ENCODE peak calls at places on chromosomes 13 and 19, in five cellular contexts. One of them, this sample, is unnamed. For H3K4me1, the result is how much of the 10 kb centered on the place peaks cover.

GRCh38 chr13:42924290-42924803 is 67.7 kb downstream of the EPSTI1 start:
- DNase-seq in effector memory CD4-positive, alpha-beta T cell: no peak
- DNase-seq in psoas muscle: no peak
- DNase-seq in ascending aorta: no peak
- DNase-seq in uterus: no peak
- DNase-seq in this sample: no peak

GRCh38 chr19:34676697-34677385 is at the start of gene SCGB2B2:
- DNase-seq in effector memory CD4-positive, alpha-beta T cell: no peak
- DNase-seq in psoas muscle: no peak
- DNase-seq in ascending aorta: peak
- DNase-seq in uterus: no peak
- DNase-seq in this sample: peak

GRCh38 chr13:113532156-113532806 is 41.8 kb upstream of the DCUN1D2 start:
- DNase-seq in effector memory CD4-positive, alpha-beta T cell: no peak
- DNase-seq in psoas muscle: no peak
- DNase-seq in ascending aorta: peak
- DNase-seq in uterus: no peak
- DNase-seq in this sample: no peak

GRCh38 chr19:45498411-45499195 is at the start of gene PPM1N:
- DNase-seq in effector memory CD4-positive, alpha-beta T cell: peak
- DNase-seq in psoas muscle: no peak
- DNase-seq in ascending aorta: no peak
- DNase-seq in uterus: no peak
- DNase-seq in this sample: peak

GRCh38 chr13:111327701-111328100 is 7.3 kb downstream of the TEX29 start:
- DNase-seq in effector memory CD4-positive, alpha-beta T cell: no peak
- DNase-seq in psoas muscle: no peak
- DNase-seq in ascending aorta: peak
- DNase-seq in uterus: no peak
- DNase-seq in this sample: no peak

GRCh38 chr13:73717632-73718031 is 416.6 kb downstream of the KLF12 start:
- DNase-seq in effector memory CD4-positive, alpha-beta T cell: no peak
- DNase-seq in psoas muscle: no peak
- DNase-seq in ascending aorta: no peak
- DNase-seq in uterus: no peak
- DNase-seq in this sample: no peak

GRCh38 chr13:101398191-101398590 is 18.1 kb downstream of the NALCN start:
- DNase-seq in effector memory CD4-positive, alpha-beta T cell: no peak
- DNase-seq in psoas muscle: no peak
- DNase-seq in ascending aorta: no peak
- DNase-seq in uterus: no peak
- DNase-seq in this sample: no peak

GRCh38 chr13:50124536-50125305 is 109.5 kb downstream of the KCNRG start:
- DNase-seq in effector memory CD4-positive, alpha-beta T cell: peak
- DNase-seq in psoas muscle: peak
- DNase-seq in ascending aorta: peak
- DNase-seq in uterus: peak
- DNase-seq in this sample: peak

GRCh38 chr19:10155834-10156233 is 36.1 kb upstream of the EIF3G start:
- DNase-seq in effector memory CD4-positive, alpha-beta T cell: no peak
- DNase-seq in psoas muscle: no peak
- DNase-seq in ascending aorta: no peak
- DNase-seq in uterus: no peak
- DNase-seq in this sample: no peak

GRCh38 chr19:459724-460511 is 915 bp downstream of the SHC2 start:
- DNase-seq in effector memory CD4-positive, alpha-beta T cell: no peak
- DNase-seq in psoas muscle: peak
- DNase-seq in ascending aorta: no peak
- DNase-seq in uterus: peak
- DNase-seq in this sample: peak

GRCh38 chr19:38806371-38806770 is 6.4 kb downstream of the LGALS4 start:
- DNase-seq in effector memory CD4-positive, alpha-beta T cell: no peak
- DNase-seq in psoas muscle: no peak
- DNase-seq in ascending aorta: no peak
- DNase-seq in uterus: no peak
- DNase-seq in this sample: no peak

GRCh38 chr13:69389899-69390298 is 717.7 kb upstream of the ATXN8OS start:
- DNase-seq in effector memory CD4-positive, alpha-beta T cell: no peak
- DNase-seq in psoas muscle: no peak
- DNase-seq in ascending aorta: no peak
- DNase-seq in uterus: no peak
- DNase-seq in this sample: no peak

GRCh38 chr19:36796714-36796999 is 24.1 kb upstream of the ZNF850 start:
- DNase-seq in effector memory CD4-positive, alpha-beta T cell: no peak
- DNase-seq in psoas muscle: no peak
- DNase-seq in ascending aorta: no peak
- DNase-seq in uterus: no peak
- DNase-seq in this sample: peak

GRCh38 chr19:38424272-38424671 is 1.7 kb downstream of the RASGRP4 start:
- DNase-seq in effector memory CD4-positive, alpha-beta T cell: no peak
- DNase-seq in psoas muscle: no peak
- DNase-seq in ascending aorta: no peak
- DNase-seq in uterus: no peak
- DNase-seq in this sample: no peak

GRCh38 chr13:113002206-113002821 is 33.3 kb downstream of the MCF2L start:
- DNase-seq in effector memory CD4-positive, alpha-beta T cell: no peak
- DNase-seq in psoas muscle: no peak
- DNase-seq in ascending aorta: no peak
- DNase-seq in uterus: no peak
- DNase-seq in this sample: no peak

GRCh38 chr19:43474986-43475705 is 9.7 kb upstream of the LYPD3 start:
- DNase-seq in effector memory CD4-positive, alpha-beta T cell: peak
- DNase-seq in psoas muscle: peak
- DNase-seq in ascending aorta: peak
- DNase-seq in uterus: peak
- DNase-seq in this sample: peak

GRCh38 chr19:2051771-2052704 is 994 bp upstream of the MKNK2 start:
- DNase-seq in effector memory CD4-positive, alpha-beta T cell: peak
- DNase-seq in psoas muscle: peak
- DNase-seq in ascending aorta: no peak
- DNase-seq in uterus: peak
- DNase-seq in this sample: peak
- H3K4me1 ChIP-seq in effector memory CD4-positive, alpha-beta T cell: half or more
- H3K4me1 ChIP-seq in psoas muscle: under half
- H3K4me1 ChIP-seq in ascending aorta: under half
- H3K4me1 ChIP-seq in uterus: under half
- H3K4me1 ChIP-seq in this sample: under half

DNA sequence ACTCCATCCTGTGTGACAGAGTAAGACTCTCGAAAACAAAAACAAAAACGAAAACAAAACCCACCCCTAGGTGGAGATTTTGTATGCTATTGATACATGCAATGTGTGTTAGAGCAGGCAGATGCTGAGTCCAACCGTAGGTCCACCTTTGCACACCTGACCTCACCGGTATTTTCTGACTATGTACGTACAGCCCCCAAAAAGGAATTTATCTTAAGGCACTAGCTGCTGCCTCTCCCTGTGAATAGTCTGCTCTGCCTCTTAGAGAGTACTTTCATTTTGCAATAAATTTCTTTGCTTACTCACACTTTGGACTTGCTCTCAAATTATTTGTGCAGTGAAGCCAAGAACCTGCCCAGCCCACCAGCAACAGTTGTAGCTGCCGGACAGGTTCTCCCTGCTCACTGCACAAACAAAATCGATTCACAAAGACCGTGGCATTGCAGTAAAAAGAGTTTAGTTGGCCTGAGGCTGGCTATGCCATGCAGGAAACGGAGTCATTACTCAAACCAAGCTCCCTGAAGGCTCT is 8.2 kb upstream of the ZNF77 start:
- DNase-seq in effector memory CD4-positive, alpha-beta T cell: no peak
- DNase-seq in psoas muscle: no peak
- DNase-seq in ascending aorta: no peak
- DNase-seq in uterus: no peak
- DNase-seq in this sample: no peak
- H3K27ac ChIP-seq in effector memory CD4-positive, alpha-beta T cell: no peak
- H3K27ac ChIP-seq in psoas muscle: no peak
- H3K27ac ChIP-seq in ascending aorta: no peak
- H3K27ac ChIP-seq in uterus: no peak
- H3K27ac ChIP-seq in this sample: no peak

GRCh38 chr13:36891752-36892151 is 28.3 kb downstream of the SMAD9 start:
- DNase-seq in effector memory CD4-positive, alpha-beta T cell: no peak
- DNase-seq in psoas muscle: no peak
- DNase-seq in ascending aorta: no peak
- DNase-seq in uterus: no peak
- DNase-seq in this sample: no peak

GRCh38 chr13:36884235-36884634 is 35.8 kb downstream of the SMAD9 start:
- DNase-seq in effector memory CD4-positive, alpha-beta T cell: no peak
- DNase-seq in psoas muscle: no peak
- DNase-seq in ascending aorta: no peak
- DNase-seq in uterus: no peak
- DNase-seq in this sample: no peak

GRCh38 chr13:36885901-36886300 is 34.1 kb downstream of the SMAD9 start:
- DNase-seq in effector memory CD4-positive, alpha-beta T cell: no peak
- DNase-seq in psoas muscle: no peak
- DNase-seq in ascending aorta: no peak
- DNase-seq in uterus: no peak
- DNase-seq in this sample: no peak

GRCh38 chr13:36887758-36888521 is 32.1 kb downstream of the SMAD9 start:
- DNase-seq in effector memory CD4-positive, alpha-beta T cell: no peak
- DNase-seq in psoas muscle: no peak
- DNase-seq in ascending aorta: no peak
- DNase-seq in uterus: no peak
- DNase-seq in this sample: no peak

GRCh38 chr13:36888645-36889044 is 31.4 kb downstream of the SMAD9 start:
- DNase-seq in effector memory CD4-positive, alpha-beta T cell: no peak
- DNase-seq in psoas muscle: no peak
- DNase-seq in ascending aorta: no peak
- DNase-seq in uterus: no peak
- DNase-seq in this sample: no peak
- H3K4me1 ChIP-seq in effector memory CD4-positive, alpha-beta T cell: under half
- H3K4me1 ChIP-seq in psoas muscle: under half
- H3K4me1 ChIP-seq in ascending aorta: under half
- H3K4me1 ChIP-seq in uterus: under half
- H3K4me1 ChIP-seq in this sample: under half

DNA sequence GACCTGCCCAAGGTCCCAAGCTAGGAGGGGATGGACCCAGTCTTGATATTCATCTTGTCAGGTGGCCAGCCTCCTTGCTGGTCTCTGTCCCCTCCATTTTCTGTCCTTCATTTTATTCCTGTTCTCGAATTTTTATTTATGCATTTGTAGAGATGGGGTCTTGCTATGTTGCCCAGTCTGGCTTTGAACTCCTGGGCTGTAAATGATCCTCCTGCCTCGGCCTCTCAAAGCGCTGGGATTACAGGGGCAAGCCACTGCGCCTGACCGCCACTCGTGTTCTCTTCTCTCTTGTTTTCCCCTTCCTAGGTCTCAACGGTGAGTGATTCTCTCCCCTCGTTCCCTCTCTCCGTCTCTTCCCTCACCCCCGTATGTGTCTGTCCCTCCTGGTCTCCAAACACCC is 10.6 kb upstream of the TPRX2 start:
- DNase-seq in effector memory CD4-positive, alpha-beta T cell: no peak
- DNase-seq in psoas muscle: no peak
- DNase-seq in ascending aorta: no peak
- DNase-seq in uterus: no peak
- DNase-seq in this sample: no peak
- H3K27ac ChIP-seq in effector memory CD4-positive, alpha-beta T cell: no peak
- H3K27ac ChIP-seq in psoas muscle: no peak
- H3K27ac ChIP-seq in ascending aorta: no peak
- H3K27ac ChIP-seq in uterus: no peak
- H3K27ac ChIP-seq in this sample: no peak

GRCh38 chr19:55384576-55385235 is 614 bp upstream of the TMEM238 start:
- DNase-seq in effector memory CD4-positive, alpha-beta T cell: no peak
- DNase-seq in psoas muscle: peak
- DNase-seq in ascending aorta: no peak
- DNase-seq in uterus: peak
- DNase-seq in this sample: no peak
- H3K4me1 ChIP-seq in effector memory CD4-positive, alpha-beta T cell: under half
- H3K4me1 ChIP-seq in psoas muscle: under half
- H3K4me1 ChIP-seq in ascending aorta: under half
- H3K4me1 ChIP-seq in uterus: under half
- H3K4me1 ChIP-seq in this sample: under half

DNA sequence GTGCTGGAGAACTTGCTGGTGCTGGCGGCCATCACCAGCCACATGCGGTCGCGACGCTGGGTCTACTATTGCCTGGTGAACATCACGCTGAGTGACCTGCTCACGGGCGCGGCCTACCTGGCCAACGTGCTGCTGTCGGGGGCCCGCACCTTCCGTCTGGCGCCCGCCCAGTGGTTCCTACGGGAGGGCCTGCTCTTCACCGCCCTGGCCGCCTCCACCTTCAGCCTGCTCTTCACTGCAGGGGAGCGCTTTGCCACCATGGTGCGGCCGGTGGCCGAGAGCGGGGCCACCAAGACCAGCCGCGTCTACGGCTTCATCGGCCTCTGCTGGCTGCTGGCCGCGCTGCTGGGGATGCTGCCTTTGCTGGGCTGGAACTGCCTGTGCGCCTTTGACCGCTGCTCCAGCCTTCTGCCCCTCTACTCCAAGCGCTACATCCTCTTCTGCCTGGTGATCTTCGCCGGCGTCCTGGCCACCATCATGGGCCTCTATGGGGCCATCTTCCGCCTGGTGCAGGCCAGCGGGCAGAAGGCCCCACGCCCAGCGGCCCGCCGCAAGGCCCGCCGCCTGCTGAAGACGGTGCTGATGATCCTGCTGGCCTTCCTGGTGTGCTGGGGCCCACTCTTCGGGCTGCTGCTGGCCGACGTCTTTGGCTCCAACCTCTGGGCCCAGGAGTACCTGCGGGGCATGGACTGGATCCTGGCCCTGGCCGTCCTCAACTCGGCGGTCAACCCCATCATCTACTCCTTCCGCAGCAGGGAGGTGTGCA is 587 bp downstream of the S1PR4 start:
- DNase-seq in effector memory CD4-positive, alpha-beta T cell: no peak
- DNase-seq in psoas muscle: no peak
- DNase-seq in ascending aorta: no peak
- DNase-seq in uterus: no peak
- DNase-seq in this sample: no peak
- H3K27ac ChIP-seq in effector memory CD4-positive, alpha-beta T cell: peak
- H3K27ac ChIP-seq in psoas muscle: peak
- H3K27ac ChIP-seq in ascending aorta: no peak
- H3K27ac ChIP-seq in uterus: no peak
- H3K27ac ChIP-seq in this sample: no peak

GRCh38 chr13:20993211-20993610 is 68.2 kb downstream of the LATS2 start:
- DNase-seq in effector memory CD4-positive, alpha-beta T cell: no peak
- DNase-seq in psoas muscle: no peak
- DNase-seq in ascending aorta: no peak
- DNase-seq in uterus: no peak
- DNase-seq in this sample: no peak
- H3K4me1 ChIP-seq in effector memory CD4-positive, alpha-beta T cell: under half
- H3K4me1 ChIP-seq in psoas muscle: under half
- H3K4me1 ChIP-seq in ascending aorta: under half
- H3K4me1 ChIP-seq in uterus: under half
- H3K4me1 ChIP-seq in this sample: under half

DNA sequence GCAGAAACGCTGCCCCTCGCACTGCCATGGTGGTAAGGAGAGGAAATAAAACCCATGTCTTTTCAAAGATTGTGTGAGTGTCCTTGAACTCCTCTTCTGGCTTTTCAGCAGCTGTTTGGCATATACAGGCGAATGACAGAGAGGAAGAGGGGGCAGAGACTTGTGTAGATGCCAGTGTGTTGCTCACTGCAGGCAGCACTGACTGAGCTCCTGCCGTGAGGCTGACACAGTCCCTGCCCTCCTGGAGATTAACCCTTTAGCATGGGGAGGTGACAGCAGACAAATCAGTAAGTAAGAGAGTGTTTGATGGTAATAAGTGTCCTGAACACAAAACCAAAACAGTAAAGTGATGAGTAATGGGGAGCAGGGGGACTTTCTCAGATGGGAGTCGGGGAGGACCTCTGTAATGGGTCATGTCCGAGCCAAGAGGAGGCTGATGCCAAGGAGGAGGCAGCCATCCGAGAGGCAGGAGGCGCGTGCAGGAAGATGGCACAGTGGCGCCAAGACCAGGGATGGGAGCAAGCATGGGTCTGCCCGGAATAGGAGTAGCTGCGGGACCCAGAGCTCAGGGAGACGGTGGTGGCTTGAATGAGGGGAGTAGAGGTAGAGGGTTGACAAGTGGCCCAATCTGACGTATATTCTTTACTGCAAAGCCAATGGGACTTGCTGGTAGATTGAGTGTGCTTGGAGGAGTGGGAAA is 182.2 kb downstream of the FOXO1 start:
- DNase-seq in effector memory CD4-positive, alpha-beta T cell: no peak
- DNase-seq in psoas muscle: no peak
- DNase-seq in ascending aorta: no peak
- DNase-seq in uterus: no peak
- DNase-seq in this sample: no peak
- H3K27ac ChIP-seq in effector memory CD4-positive, alpha-beta T cell: peak
- H3K27ac ChIP-seq in psoas muscle: no peak
- H3K27ac ChIP-seq in ascending aorta: no peak
- H3K27ac ChIP-seq in uterus: no peak
- H3K27ac ChIP-seq in this sample: no peak